ENCODE peak calls at places on chromosomes 16 and 17, in ten cellular contexts. H, U, R, W, J, Q, O, P, G and F are unnamed samples.
A peak's percentile ranks its signal among the peaks of the same experiment; 100 is the strongest.

GRCh38 chr16:58198739-58199411 is 969 bp upstream of the CSNK2A2 start:
- DNase-seq in H (no peak), R (no peak), G (no peak), J (no peak), W (no peak), U (no peak), O (no peak), Q (no peak), P (no peak), F (no peak)

GRCh38 chr17:39173539-39174274 is 7.7 kb upstream of the ARL5C start:
- DNase-seq in W (no peak), R (no peak), O (no peak), P (no peak), J (no peak), U (no peak), G (no peak), H (no peak), Q (no peak), F (no peak)

GRCh38 chr17:73030501-73030911 is 62.0 kb downstream of the SLC39A11 start:
- DNase-seq in U (peak; percentile 50), G (no peak), Q (no peak), J (no peak), O (no peak), W (no peak), P (peak; percentile 92), R (no peak), H (no peak), F (no peak)

GRCh38 chr17:42655528-42655927 is 3.6 kb upstream of the TUBG2 start:
- DNase-seq in R (no peak), G (peak; percentile 91), U (no peak), O (no peak), H (no peak), J (no peak), W (no peak), P (no peak), Q (no peak), F (no peak)

GRCh38 chr16:70752381-70752780 is 48.6 kb downstream of the VAC14 start:
- DNase-seq in O (no peak), J (no peak), H (no peak), P (no peak), W (no peak), Q (no peak), R (no peak), U (no peak), G (no peak), F (no peak)

GRCh38 chr17:55825213-55825612 is 74.4 kb downstream of the PCTP start:
- DNase-seq in J (no peak), H (no peak), R (no peak), P (no peak), G (no peak), W (peak; percentile 14), U (no peak), O (no peak), Q (no peak), F (peak; percentile 16)

GRCh38 chr17:52673791-52674190 is 515.3 kb upstream of the CA10 start:
- DNase-seq in O (no peak), U (no peak), H (no peak), G (peak; percentile 65), W (no peak), J (no peak), P (no peak), R (no peak), Q (no peak), F (peak; percentile 1)

GRCh38 chr17:8176197-8176940 is at the start of gene TMEM107:
- DNase-seq in J (peak; percentile 43), U (peak; percentile 50), Q (peak; percentile 67), O (peak; percentile 87), W (peak; percentile 94), H (peak; percentile 85), G (peak; percentile 81), R (peak; percentile 77), P (peak; percentile 86), F (peak; percentile 76)

GRCh38 chr16:50802000-50802399 is 60.1 kb downstream of the CYLD start:
- DNase-seq in J (no peak), U (no peak), P (no peak), Q (no peak), W (no peak), G (no peak), O (no peak), H (no peak), R (no peak), F (no peak)

GRCh38 chr16:85425061-85425662 is 188.0 kb upstream of the GSE1 start:
- DNase-seq in U (no peak), J (no peak), R (no peak), W (no peak), P (no peak), Q (no peak), O (no peak), H (no peak), G (no peak), F (no peak)

GRCh38 chr16:57807968-57808528 is 5.8 kb upstream of the KIFC3 start:
- DNase-seq in O (peak; percentile 82), P (peak; percentile 91), R (peak; percentile 54), J (peak; percentile 24), H (peak; percentile 60), U (no peak), G (peak; percentile 99), W (peak; percentile 84), Q (peak; percentile 44), F (peak; percentile 94)